ENCODE peak calls at places on chromosome 5, in seven cellular contexts. L is CD4-positive, alpha-beta T cell; Q is ascending aorta; H is H1; G is heart right ventricle; Z is left ventricle myocardium inferior; P is fibroblast of lung. C is an unnamed sample.
A peak's percentile ranks its signal among the peaks of the same experiment; 100 is the strongest.

GRCh38 chr5:131794596-131794995 is 2.2 kb downstream of the FNIP1 start:
- DNase-seq in Q (no peak), H (no peak), P (no peak), Z (no peak), L (no peak), G (no peak), C (no peak)

GRCh38 chr5:56607074-56607473 is 208.3 kb upstream of the MAP3K1 start:
- DNase-seq in H (no peak), Z (no peak), L (no peak), Q (no peak), G (no peak), P (peak; percentile 40), C (no peak)

GRCh38 chr5:110916373-110917049 is 155.0 kb upstream of the TSLP start:
- DNase-seq in Q (no peak), Z (no peak), L (no peak), G (no peak), H (no peak), P (peak; percentile 95), C (peak; percentile 80)

GRCh38 chr5:72036951-72037350 is 70.3 kb upstream of the MAP1B start:
- DNase-seq in P (peak; percentile 51), G (no peak), Z (no peak), L (no peak), Q (no peak), H (no peak), C (peak; percentile 75)

GRCh38 chr5:150261231-150261630 is 28.3 kb downstream of the CAMK2A start:
- DNase-seq in H (no peak), G (no peak), Z (no peak), L (no peak), Q (no peak), P (no peak), C (no peak)

GRCh38 chr5:35876922-35877321 is 20.2 kb downstream of the IL7R start:
- DNase-seq in G (no peak), H (no peak), P (peak; percentile 63), L (no peak), Z (no peak), Q (no peak), C (peak; percentile 77)

GRCh38 chr5:150783422-150783928 is 4.9 kb downstream of the SMIM3 start:
- DNase-seq in L (peak; percentile 47), Z (peak; percentile 35), G (peak; percentile 87), H (no peak), Q (peak; percentile 85), P (peak; percentile 98), C (peak; percentile 88)

GRCh38 chr5:43802651-43803050 is 199.7 kb downstream of the NNT start:
- DNase-seq in Q (no peak), P (no peak), L (no peak), H (no peak), Z (no peak), G (no peak), C (no peak)

GRCh38 chr5:107926121-107926520 is 255.4 kb upstream of the EFNA5 start:
- DNase-seq in L (no peak), Q (no peak), G (no peak), H (no peak), P (no peak), Z (no peak), C (no peak)

GRCh38 chr5:39947657-39948056 is 522.9 kb upstream of the DAB2 start:
- DNase-seq in G (no peak), Q (no peak), L (no peak), Z (no peak), P (peak; percentile 39), H (no peak), C (no peak)

GRCh38 chr5:148070621-148071020 is 6.8 kb downstream of the SPINK5 start:
- DNase-seq in P (no peak), H (no peak), G (no peak), Z (no peak), L (no peak), Q (no peak), C (no peak)

GRCh38 chr5:52987711-52988329 is 1.3 kb upstream of the ITGA2 start:
- DNase-seq in Q (no peak), P (peak; percentile 89), Z (no peak), H (no peak), L (no peak), G (no peak), C (peak; percentile 83)

GRCh38 chr5:32443145-32443540 is 1.4 kb downstream of the ZFR start:
- DNase-seq in L (peak; percentile 1), Z (no peak), Q (no peak), P (peak; percentile 47), G (no peak), H (no peak), C (peak; percentile 30)

GRCh38 chr5:151295801-151296477 is 7.6 kb downstream of the SLC36A3 start:
- DNase-seq in L (no peak), P (no peak), H (no peak), Q (no peak), Z (no peak), G (no peak), C (no peak)

GRCh38 chr5:157172408-157172807 is 6.3 kb upstream of the GARIN3 start:
- DNase-seq in P (no peak), G (no peak), L (peak; percentile 48), Z (no peak), Q (no peak), H (no peak), C (no peak)

GRCh38 chr5:39363217-39363616 is 1.1 kb downstream of the C9 start:
- DNase-seq in H (no peak), P (no peak), L (no peak), Q (no peak), Z (no peak), G (no peak), C (no peak)

GRCh38 chr5:97096096-97096648 is 46.2 kb downstream of the LIX1 start:
- DNase-seq in P (peak; percentile 71), Z (no peak), G (no peak), H (no peak), L (no peak), Q (no peak), C (no peak)

GRCh38 chr5:136031713-136032112 is 2.9 kb downstream of the TGFBI start:
- DNase-seq in G (no peak), Q (no peak), P (peak; percentile 76), L (no peak), Z (no peak), H (no peak), C (no peak)

GRCh38 chr5:164505791-164506190 is 1000.4 kb downstream of the MAT2B start:
- DNase-seq in G (no peak), L (no peak), Q (no peak), P (no peak), H (no peak), Z (no peak), C (no peak)

GRCh38 chr5:104178066-104178465 is 615.5 kb upstream of the NUDT12 start:
- DNase-seq in L (no peak), Z (no peak), H (no peak), Q (no peak), G (no peak), P (no peak), C (no peak)

GRCh38 chr5:113692466-113693204 is 179.1 kb downstream of the YTHDC2 start:
- DNase-seq in P (no peak), L (no peak), G (no peak), H (no peak), Z (no peak), Q (no peak), C (no peak)

GRCh38 chr5:52863715-52864114 is 76.0 kb downstream of the ITGA1 start:
- DNase-seq in H (no peak), L (no peak), G (no peak), Q (no peak), P (no peak), Z (no peak), C (no peak)

DNA sequence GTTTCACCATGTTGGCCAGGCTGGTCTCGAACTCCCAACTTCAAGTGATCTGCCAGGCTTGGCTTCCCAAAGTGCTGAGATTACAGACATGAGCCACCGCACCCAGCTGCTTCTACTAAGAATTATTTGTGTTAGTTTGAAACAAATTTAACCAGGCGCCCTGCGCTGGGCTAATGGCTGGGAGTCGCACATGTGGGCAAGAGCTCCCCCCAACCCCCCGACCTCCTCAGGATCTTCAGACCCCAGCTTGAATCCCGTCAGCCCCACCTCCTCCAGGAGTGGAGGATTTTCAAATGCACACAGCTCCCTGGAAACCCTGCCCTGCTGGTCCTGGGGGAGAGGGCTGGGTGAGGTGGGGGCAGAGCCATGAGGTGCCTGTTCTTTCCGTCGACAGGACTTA is 21.2 kb upstream of the SLC12A7 start:
- DNase-seq in H (no peak), G (no peak), Q (no peak), Z (no peak), L (no peak), P (no peak), C (no peak)
- H3K27ac ChIP-seq in H (no peak overlapping the region), G (no peak overlapping the region), Q (no peak overlapping the region), Z (peak overlapping the region; percentile 58), L (no peak overlapping the region), P (no peak overlapping the region), C (no peak overlapping the region)

GRCh38 chr5:5101676-5102075 is 38.5 kb upstream of the ADAMTS16 start:
- DNase-seq in Z (no peak), P (no peak), Q (no peak), L (no peak), G (no peak), H (no peak), C (no peak)
- TF ChIP-seq CTCF in Z (no peak), P (no peak), Q (no peak), L (no peak), G (no peak), H (no peak), C (no peak)

GRCh38 chr5:95923918-95924559 is 37.6 kb downstream of the ELL2 start:
- DNase-seq in L (no peak), H (no peak), G (no peak), P (no peak), Q (no peak), Z (no peak), C (no peak)
- H3K27ac ChIP-seq in L (no peak overlapping the region), H (no peak overlapping the region), G (no peak overlapping the region), P (no peak overlapping the region), Q (no peak overlapping the region), Z (no peak overlapping the region), C (no peak overlapping the region)

GRCh38 chr5:179828756-179829421 is 8.2 kb downstream of the SQSTM1 start:
- DNase-seq in Z (no peak), G (no peak), Q (no peak), L (no peak), P (no peak), H (no peak), C (no peak)

GRCh38 chr5:179827684-179828083 is 7.0 kb downstream of the SQSTM1 start:
- DNase-seq in L (no peak), Q (no peak), G (no peak), Z (no peak), P (peak; percentile 49), H (no peak), C (peak; percentile 41)

GRCh38 chr5:179823937-179824744 is 3.4 kb downstream of the SQSTM1 start:
- DNase-seq in G (no peak), Q (no peak), Z (no peak), P (no peak), H (no peak), L (no peak), C (no peak)

GRCh38 chr5:179824745-179825112 is 4.0 kb downstream of the SQSTM1 start:
- DNase-seq in L (no peak), Z (no peak), Q (no peak), G (no peak), P (no peak), H (no peak), C (no peak)

DNA sequence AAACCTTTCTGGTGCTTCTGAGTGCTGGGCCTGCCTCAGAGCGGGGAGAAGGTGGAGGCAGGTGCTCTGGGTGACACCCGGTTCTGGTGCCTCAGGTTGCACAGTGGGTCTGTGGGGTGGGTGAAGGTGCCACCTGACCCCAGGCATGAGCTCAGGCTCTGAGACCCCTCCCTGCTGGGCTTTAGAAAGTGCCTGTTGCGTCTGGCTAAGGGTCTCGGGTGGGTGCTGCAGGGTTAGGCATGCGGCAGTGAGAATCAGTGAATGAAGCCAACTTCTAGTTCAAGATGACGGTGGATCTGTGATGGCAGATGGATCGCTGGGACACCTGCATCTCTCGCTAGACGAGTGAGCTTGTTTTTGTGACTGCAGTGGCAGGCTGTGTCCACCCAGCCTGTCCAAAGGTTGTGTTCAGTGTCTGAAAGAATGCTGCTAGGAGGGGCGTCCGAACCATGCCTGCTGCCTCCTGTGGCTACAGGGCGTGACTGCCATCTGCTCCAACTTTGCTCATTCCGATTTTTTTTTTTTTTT is 5.0 kb downstream of the SQSTM1 start:
- DNase-seq in H (no peak), L (no peak), Z (no peak), Q (no peak), G (peak; percentile 2), P (no peak), C (no peak)
- TF ChIP-seq CTCF in H (no peak), L (no peak), Z (no peak), Q (no peak), G (no peak), P (no peak), C (no peak)

C was measured in RWPE1.